ENCODE peak calls at places on chromosomes 13 and 19, in nine cellular contexts. J, P, Y, L, K, H, R, C and I are unnamed samples.

GRCh38 chr13:82701021-82701420 is 1181.3 kb downstream of the SLITRK1 start:
- DNase-seq in C (no peak), P (no peak), Y (no peak), J (no peak), R (no peak), L (no peak), H (no peak), K (no peak), I (no peak)

GRCh38 chr13:28494861-28495585 is at the start of gene FLT1:
- DNase-seq in J (peak; percentile 38), Y (no peak), H (peak; percentile 69), P (no peak), C (peak; percentile 38), L (peak; percentile 10), R (no peak), K (no peak), I (no peak)

GRCh38 chr19:33618884-33619283 is 2.9 kb upstream of the CHST8 start:
- DNase-seq in C (no peak), K (no peak), Y (no peak), H (no peak), R (no peak), J (no peak), L (no peak), P (no peak), I (no peak)

GRCh38 chr13:29359181-29359580 is 236.3 kb downstream of the SLC7A1 start:
- DNase-seq in K (no peak), P (no peak), L (no peak), R (no peak), J (no peak), H (no peak), C (peak; percentile 56), Y (no peak), I (no peak)

GRCh38 chr19:58229255-58229639 is 533 bp downstream of the ZNF544 start:
- DNase-seq in Y (peak; percentile 25), C (peak; percentile 59), R (no peak), P (no peak), J (peak; percentile 19), L (peak; percentile 17), K (no peak), H (no peak), I (no peak)

GRCh38 chr19:2188708-2189385 is 25.1 kb downstream of the DOT1L start:
- DNase-seq in J (peak; percentile 18), K (no peak), Y (no peak), R (no peak), H (no peak), C (no peak), L (no peak), P (no peak), I (no peak)

GRCh38 chr13:114007566-114007965 is 33.7 kb upstream of the C13orf46 start:
- DNase-seq in K (no peak), H (no peak), C (no peak), Y (no peak), R (no peak), P (no peak), J (no peak), L (no peak), I (no peak)

GRCh38 chr19:7856679-7857663 is 17.2 kb downstream of the PRR36 start:
- DNase-seq in R (no peak), Y (no peak), L (no peak), J (no peak), H (no peak), C (peak; percentile 34), P (no peak), K (no peak), I (no peak)

GRCh38 chr19:52492201-52492960 is 35.1 kb upstream of the ZNF808 start:
- DNase-seq in C (peak; percentile 35), H (no peak), L (peak; percentile 2), J (no peak), Y (no peak), P (no peak), K (no peak), R (no peak), I (no peak)

GRCh38 chr19:32822916-32823746 is 46.4 kb downstream of the SLC7A9 start:
- DNase-seq in L (no peak), J (no peak), R (no peak), Y (no peak), C (no peak), P (no peak), H (no peak), K (no peak), I (no peak)

GRCh38 chr13:41059466-41059865 is 1.8 kb upstream of the WBP4 start:
- DNase-seq in L (no peak), Y (peak; percentile 22), C (peak; percentile 75), R (no peak), P (no peak), K (no peak), J (no peak), H (no peak), I (no peak)

GRCh38 chr19:13797870-13798269 is 2.6 kb downstream of the ZSWIM4 start:
- DNase-seq in Y (no peak), K (peak; percentile 70), P (no peak), R (no peak), C (no peak), H (no peak), L (no peak), J (no peak), I (no peak)

GRCh38 chr19:5480427-5480836 is 25.2 kb downstream of the ZNRF4 start:
- DNase-seq in P (no peak), L (peak; percentile 56), J (peak; percentile 44), Y (peak; percentile 24), R (no peak), C (peak; percentile 39), K (no peak), H (peak; percentile 70), I (no peak)

GRCh38 chr19:15913830-15914229 is 16.0 kb upstream of the CYP4F2 start:
- DNase-seq in P (no peak), C (no peak), R (no peak), K (no peak), J (no peak), H (no peak), L (no peak), Y (no peak), I (no peak)

GRCh38 chr19:54029930-54030490 is 33.7 kb downstream of the VSTM1 start:
- DNase-seq in H (peak; percentile 54), L (peak; percentile 38), R (no peak), K (peak; percentile 16), P (peak; percentile 2), Y (peak; percentile 66), J (peak; percentile 64), C (peak; percentile 75), I (no peak)

GRCh38 chr19:30667746-30668145 is 295.6 kb downstream of the ZNF536 start:
- DNase-seq in J (no peak), C (no peak), K (no peak), P (no peak), L (no peak), H (no peak), Y (no peak), R (no peak), I (no peak)

GRCh38 chr13:62320129-62320724 is 904.6 kb upstream of the PCDH20 start:
- DNase-seq in L (no peak), R (no peak), C (peak; percentile 82), P (no peak), J (no peak), K (no peak), H (peak; percentile 28), Y (peak; percentile 38), I (no peak)

GRCh38 chr19:48627211-48627864 is 8.0 kb downstream of the SPHK2 start:
- DNase-seq in L (no peak), C (no peak), P (no peak), H (no peak), R (no peak), Y (no peak), J (no peak), K (no peak), I (no peak)

GRCh38 chr19:18488838-18489626 is 32.8 kb downstream of the ELL start:
- DNase-seq in C (peak; percentile 55), K (no peak), P (no peak), R (no peak), Y (peak; percentile 83), L (no peak), H (no peak), J (no peak), I (no peak)

GRCh38 chr13:77544365-77544764 is 8.9 kb downstream of the SCEL start:
- DNase-seq in H (no peak), C (no peak), J (no peak), R (no peak), P (peak; percentile 3), Y (peak; percentile 44), L (no peak), K (no peak), I (no peak)

GRCh38 chr19:38736413-38737280 is 7.6 kb downstream of the CAPN12 start:
- DNase-seq in C (peak; percentile 86), L (peak; percentile 83), K (no peak), H (peak; percentile 91), R (no peak), P (no peak), J (peak; percentile 70), Y (no peak), I (no peak)

GRCh38 chr19:44617481-44617880 is 4.1 kb downstream of the IGSF23 start:
- DNase-seq in Y (no peak), K (no peak), J (no peak), L (no peak), P (no peak), H (no peak), R (no peak), C (no peak), I (no peak)

GRCh38 chr13:105165449-105166125 is 1369.9 kb downstream of the EFNB2 start:
- DNase-seq in P (no peak), Y (no peak), J (no peak), L (no peak), C (no peak), H (no peak), R (no peak), K (no peak), I (no peak)

GRCh38 chr19:15641901-15642491 is 1.3 kb downstream of the CYP4F3 start:
- DNase-seq in H (no peak), P (no peak), R (no peak), C (no peak), J (no peak), Y (no peak), K (no peak), L (no peak), I (no peak)

GRCh38 chr19:29819986-29820385 is 8.2 kb downstream of the CCNE1 start:
- DNase-seq in H (no peak), R (no peak), J (no peak), L (no peak), Y (no peak), K (no peak), C (no peak), P (no peak), I (no peak)

GRCh38 chr19:47143322-47144073 is 12.9 kb downstream of the SAE1 start:
- DNase-seq in K (no peak), J (no peak), L (no peak), C (no peak), H (no peak), Y (no peak), R (no peak), P (no peak), I (no peak)

GRCh38 chr13:27044837-27045570 is 126.6 kb downstream of the USP12 start:
- DNase-seq in H (peak; percentile 54), Y (no peak), K (no peak), P (no peak), L (peak; percentile 87), C (no peak), R (no peak), J (no peak), I (no peak)